ENCODE peak calls at places on chromosome 12, in nine cellular contexts. R is SK-N-SH, J is tibial nerve, N is suprapubic skin, B is transverse colon, D is stomach, F is GM12878, L is HepG2, H is sigmoid colon. K is an unnamed sample. For H3K36me3, the result is how much of the 10 kb centered on the place peaks cover.

GRCh38 chr12:12736759-12737676 is 19.9 kb downstream of the CDKN1B start:
- DNase-seq in L (no peak), D (no peak), H (no peak), N (no peak), B (peak), R (peak), J (no peak), F (peak), K (peak)

GRCh38 chr12:112252184-112252583 is 126.8 kb downstream of the TRAFD1 start:
- DNase-seq in D (peak), L (no peak), B (no peak), H (no peak), J (no peak), R (no peak), N (no peak), F (no peak), K (no peak)

GRCh38 chr12:95881331-95881955 is 22.7 kb downstream of the SNRPF start:
- DNase-seq in N (no peak), J (no peak), R (no peak), L (no peak), F (no peak), H (no peak), B (no peak), D (no peak), K (no peak)

GRCh38 chr12:58393152-58393551 is 451.8 kb downstream of the ATP23 start:
- DNase-seq in L (no peak), D (no peak), N (no peak), H (no peak), F (no peak), R (no peak), B (no peak), J (no peak), K (no peak)

GRCh38 chr12:12018454-12018853 is 52.3 kb upstream of the BCL2L14 start:
- DNase-seq in N (no peak), R (no peak), D (no peak), B (no peak), F (no peak), H (peak), J (no peak), L (no peak), K (no peak)

GRCh38 chr12:49066120-49066519 is 3.7 kb downstream of the RHEBL1 start:
- DNase-seq in D (no peak), B (no peak), R (no peak), F (no peak), N (no peak), H (no peak), L (no peak), J (no peak), K (no peak)

GRCh38 chr12:33967760-33968159 is 54.5 kb upstream of the ALG10 start:
- DNase-seq in H (no peak), J (no peak), L (no peak), F (no peak), R (no peak), N (no peak), D (no peak), B (no peak), K (no peak)

GRCh38 chr12:25982416-25982815 is 23.9 kb downstream of the RASSF8 start:
- DNase-seq in F (no peak), D (no peak), J (no peak), B (no peak), L (no peak), N (no peak), H (no peak), R (no peak), K (no peak)

GRCh38 chr12:75345531-75345930 is 11.1 kb downstream of the GLIPR1L1 start:
- DNase-seq in J (no peak), H (no peak), L (no peak), R (no peak), D (no peak), B (no peak), N (no peak), F (no peak), K (no peak)

GRCh38 chr12:23055004-23055403 is 430.0 kb downstream of the ETNK1 start:
- DNase-seq in F (no peak), B (peak), D (no peak), H (no peak), N (no peak), L (peak), J (no peak), R (no peak), K (no peak)

GRCh38 chr12:50924439-50925341 is 27.7 kb upstream of the HIGD1C start:
- DNase-seq in R (peak), N (peak), J (peak), L (peak), H (peak), B (peak), D (peak), F (peak), K (peak)

GRCh38 chr12:79415754-79416435 is 274.9 kb downstream of the PAWR start:
- DNase-seq in N (no peak), D (peak), L (peak), R (no peak), H (no peak), B (peak), J (no peak), F (no peak), K (no peak)

GRCh38 chr12:47868552-47869031 is 36.2 kb downstream of the VDR start:
- DNase-seq in R (no peak), D (no peak), F (peak), H (no peak), B (peak), L (no peak), J (no peak), N (no peak), K (no peak)

GRCh38 chr12:117857632-117858274 is 111.0 kb downstream of the KSR2 start:
- DNase-seq in H (no peak), J (peak), N (no peak), R (peak), D (peak), B (peak), F (peak), L (peak), K (peak)

GRCh38 chr12:114192549-114192948 is 213.4 kb downstream of the TBX5 start:
- DNase-seq in H (no peak), R (no peak), N (no peak), L (no peak), B (no peak), D (no peak), J (no peak), F (no peak), K (no peak)

GRCh38 chr12:80590085-80590484 is 117.3 kb upstream of the MYF6 start:
- DNase-seq in D (no peak), F (no peak), J (no peak), R (no peak), H (no peak), B (no peak), N (no peak), L (no peak), K (no peak)

GRCh38 chr12:56241424-56242205 is 11.8 kb downstream of the SLC39A5 start:
- DNase-seq in R (no peak), L (no peak), B (no peak), N (no peak), F (no peak), D (no peak), H (no peak), J (no peak), K (no peak)

GRCh38 chr12:95216704-95217376 is 427 bp downstream of the FGD6 start:
- DNase-seq in F (no peak), N (peak), D (no peak), J (no peak), B (no peak), L (peak), H (no peak), R (peak), K (no peak)

GRCh38 chr12:75208851-75209781 is 523 bp downstream of the KCNC2 start:
- DNase-seq in F (no peak), L (no peak), J (no peak), D (no peak), N (no peak), R (peak), B (no peak), H (no peak), K (no peak)

GRCh38 chr12:32483499-32483898 is 84.1 kb downstream of the FGD4 start:
- DNase-seq in F (no peak), N (no peak), B (no peak), H (no peak), D (no peak), R (no peak), L (no peak), J (peak), K (no peak)

GRCh38 chr12:81295286-81295685 is 217.4 kb downstream of the ACSS3 start:
- DNase-seq in N (no peak), R (no peak), D (no peak), B (no peak), J (no peak), H (no peak), L (no peak), F (no peak), K (no peak)

GRCh38 chr12:54021432-54022013 is 6.7 kb upstream of the HOXC6 start:
- DNase-seq in R (no peak), J (no peak), L (no peak), N (no peak), D (no peak), H (no peak), B (no peak), F (no peak), K (no peak)

GRCh38 chr12:116263844-116264243 is 13.6 kb downstream of the MED13L start:
- DNase-seq in D (no peak), N (no peak), J (no peak), F (no peak), R (no peak), L (peak), B (no peak), H (no peak), K (no peak)

GRCh38 chr12:3295648-3296408 is 195.2 kb upstream of the PRMT8 start:
- DNase-seq in L (no peak), H (no peak), D (peak), B (no peak), F (no peak), N (no peak), J (peak), R (no peak), K (no peak)

GRCh38 chr12:107668320-107668719 is 17.3 kb upstream of the PWP1 start:
- DNase-seq in F (no peak), L (no peak), R (no peak), J (no peak), H (no peak), B (no peak), N (no peak), D (no peak), K (no peak)

GRCh38 chr12:82651489-82651888 is 35.2 kb upstream of the TMTC2 start:
- DNase-seq in F (no peak), D (no peak), H (no peak), R (no peak), L (no peak), B (no peak), J (no peak), N (no peak), K (no peak)

GRCh38 chr12:126493366-126494108 is 1428.3 kb downstream of the AACS start:
- DNase-seq in H (no peak), N (no peak), F (no peak), L (no peak), R (peak), B (no peak), J (no peak), D (no peak), K (no peak)

GRCh38 chr12:90854136-90854689 is 100.8 kb downstream of the CCER1 start:
- DNase-seq in H (no peak), L (peak), N (no peak), B (no peak), J (peak), D (no peak), F (no peak), R (peak), K (no peak)

GRCh38 chr12:24505366-24506025 is 443.4 kb downstream of the BCAT1 start:
- DNase-seq in D (no peak), F (no peak), L (no peak), R (no peak), J (no peak), B (no peak), N (no peak), H (no peak), K (no peak)

GRCh38 chr12:89468648-89469326 is 55.8 kb downstream of the GALNT4 start:
- DNase-seq in L (no peak), F (no peak), J (no peak), B (no peak), D (no peak), H (no peak), R (no peak), N (no peak), K (no peak)

GRCh38 chr12:113472191-113473190 is 820 bp upstream of the LHX5 start:
- DNase-seq in H (no peak), D (no peak), B (no peak), F (no peak), J (no peak), L (no peak), N (no peak), R (peak), K (no peak)

GRCh38 chr12:89521348-89522238 is 3.0 kb downstream of the GALNT4 start:
- DNase-seq in B (no peak), J (no peak), R (no peak), H (no peak), D (no peak), N (no peak), L (peak), F (no peak), K (peak)

GRCh38 chr12:95626854-95627253 is 75.6 kb upstream of the USP44 start:
- DNase-seq in F (no peak), N (no peak), L (no peak), H (no peak), B (no peak), R (no peak), J (no peak), D (no peak), K (no peak)

GRCh38 chr12:41795910-41796309 is 348.8 kb downstream of the GXYLT1 start:
- DNase-seq in R (peak), L (no peak), B (no peak), F (no peak), H (no peak), J (no peak), N (no peak), D (no peak), K (no peak)

GRCh38 chr12:101127521-101128219 is 82.4 kb downstream of the SLC5A8 start:
- DNase-seq in L (no peak), J (no peak), N (no peak), F (no peak), D (no peak), B (no peak), H (no peak), R (no peak), K (peak)

GRCh38 chr12:22275847-22276246 is 58.7 kb downstream of the ST8SIA1 start:
- DNase-seq in L (no peak), F (no peak), N (peak), J (peak), D (peak), H (peak), B (peak), R (no peak), K (peak)

GRCh38 chr12:15830538-15830937 is 41.4 kb upstream of the EPS8 start:
- DNase-seq in J (no peak), R (no peak), H (no peak), B (no peak), N (no peak), L (no peak), F (no peak), D (no peak), K (no peak)

GRCh38 chr12:52164624-52165023 is 27.2 kb downstream of the KRT80 start:
- DNase-seq in R (no peak), D (no peak), L (peak), B (no peak), N (no peak), J (no peak), F (no peak), H (no peak), K (no peak)

GRCh38 chr12:63826002-63826585 is 18.4 kb upstream of the SRGAP1 start:
- DNase-seq in H (no peak), B (no peak), L (peak), N (no peak), F (no peak), R (peak), J (peak), D (no peak), K (no peak)
- TF ChIP-seq EP300 in H (no peak), B (no peak), L (no peak), N (no peak), F (no peak), R (no peak), J (no peak), D (no peak), K (no peak)

DNA sequence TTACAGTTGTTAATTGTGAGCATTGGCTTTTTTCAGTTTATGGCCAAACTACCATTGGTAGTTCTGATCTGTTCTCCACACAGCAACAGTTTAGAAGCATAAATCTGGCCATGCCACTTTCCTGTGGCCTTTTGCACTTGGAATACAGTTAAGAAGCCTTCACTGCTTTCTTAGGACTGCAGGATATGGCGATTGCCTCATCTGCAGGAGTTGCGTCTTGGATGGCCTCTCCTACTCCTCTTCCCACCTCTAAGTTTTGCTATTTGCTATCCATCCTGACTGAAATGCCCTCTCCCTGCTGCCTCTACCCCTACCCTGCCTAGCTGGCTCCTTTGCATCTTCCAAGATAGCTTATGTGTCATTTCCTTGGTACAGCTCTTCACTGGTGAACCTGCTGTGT is 12.8 kb upstream of the BMAL2 start:
- DNase-seq in B (no peak), R (no peak), N (no peak), D (no peak), F (no peak), H (no peak), L (no peak), J (no peak), K (no peak)
- H3K36me3 ChIP-seq in B (half or more), R (half or more), N (half or more), D (half or more), F (under half), H (under half), L (under half), J (under half), K (under half)

DNA sequence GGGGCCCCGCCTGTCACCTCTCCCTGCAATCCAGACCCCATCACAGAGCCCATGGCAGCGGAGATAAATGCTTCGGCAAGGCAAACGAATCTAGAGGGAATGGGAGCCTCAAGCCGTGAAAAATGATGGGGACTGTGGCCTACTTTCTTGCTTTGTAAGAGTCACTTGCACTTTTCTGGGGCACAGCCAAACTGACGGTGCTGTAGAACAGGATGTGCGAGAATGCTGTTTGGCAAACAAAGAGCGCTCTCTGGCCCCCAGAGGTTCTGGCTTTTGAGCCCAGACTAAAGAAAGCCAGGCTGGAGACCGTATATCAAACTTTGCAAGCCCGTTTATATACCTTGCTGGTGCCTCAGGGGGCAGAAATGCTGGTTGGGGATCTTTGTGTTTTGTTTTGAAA is 108.7 kb downstream of the CACNA1C start:
- DNase-seq in R (no peak), H (peak), N (peak), B (peak), L (no peak), D (peak), J (peak), F (no peak), K (peak)
- TF ChIP-seq EP300 in R (no peak), H (no peak), N (no peak), B (no peak), L (no peak), D (no peak), J (no peak), F (no peak), K (no peak)

DNA sequence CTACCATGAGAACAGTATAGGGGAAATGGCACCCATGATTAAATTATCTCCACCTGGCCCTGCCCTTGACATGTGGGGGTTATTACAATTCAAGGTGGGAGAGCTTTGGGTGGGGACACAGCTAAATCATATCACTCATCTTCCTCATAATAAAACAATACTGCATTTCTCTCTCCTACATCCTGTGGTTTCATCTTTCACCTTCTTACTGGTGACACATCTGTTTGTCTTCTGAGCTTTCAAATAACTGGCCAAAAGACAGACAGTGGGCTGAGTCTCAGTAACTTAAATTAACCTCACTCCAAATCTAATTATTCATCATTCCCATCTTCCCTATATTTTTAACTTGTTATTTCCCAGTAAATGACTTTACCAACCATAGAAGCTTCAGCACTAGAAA is 729.7 kb upstream of the USP15 start:
- DNase-seq in R (no peak), H (no peak), L (no peak), J (no peak), B (no peak), N (no peak), D (no peak), F (no peak), K (no peak)
- H3K36me3 ChIP-seq in R (under half), H (under half), L (under half), J (under half), B (under half), N (under half), D (under half), F (under half), K (under half)

GRCh38 chr12:9732966-9733461 is at the start of gene CLECL1:
- DNase-seq in H (no peak), L (no peak), B (no peak), N (no peak), J (no peak), F (no peak), D (no peak), R (no peak), K (no peak)
- TF ChIP-seq EP300 in H (no peak), L (no peak), B (no peak), N (no peak), J (no peak), F (peak), D (no peak), R (no peak), K (no peak)

DNA sequence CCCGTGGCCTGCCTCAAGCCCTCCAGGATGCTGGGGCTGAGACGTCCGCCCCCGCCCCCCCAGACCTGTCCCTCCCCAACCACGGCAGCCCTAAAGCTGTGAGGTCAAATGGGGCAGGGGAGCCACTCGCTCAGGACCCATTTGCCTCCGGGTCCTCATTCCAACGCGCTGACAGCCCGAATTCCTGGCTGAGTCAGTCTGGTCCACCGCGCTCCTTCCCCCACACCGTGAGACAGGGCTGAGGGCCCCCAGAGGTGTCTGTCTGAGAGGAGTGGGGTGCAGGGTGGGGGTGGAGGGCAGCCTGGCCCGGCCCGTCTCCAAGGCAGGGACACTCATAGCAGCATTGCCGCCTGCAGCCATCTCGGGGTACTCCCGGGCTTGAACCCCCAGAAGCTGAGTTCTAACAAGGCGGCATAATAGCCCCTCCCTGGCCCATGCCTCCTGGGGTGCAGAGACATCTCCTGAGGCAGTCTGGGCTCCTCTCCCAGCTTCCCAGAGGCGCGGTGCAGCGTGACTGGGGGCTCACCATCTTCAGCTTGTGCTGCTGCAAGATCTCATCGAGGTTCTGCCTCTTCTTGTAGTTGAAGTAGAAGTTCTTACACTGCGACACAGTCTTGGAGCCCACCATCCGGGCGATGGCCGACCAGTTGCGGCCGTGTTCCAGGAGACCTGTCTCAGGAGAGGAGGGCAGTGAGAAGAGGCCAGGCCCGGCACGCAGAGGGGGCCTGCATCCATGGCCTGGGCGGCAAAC is 90.5 kb downstream of the RFLNA start:
- DNase-seq in D (no peak), R (no peak), L (no peak), J (no peak), N (no peak), B (no peak), H (no peak), F (no peak), K (peak)
- H3K36me3 ChIP-seq in D (under half), R (under half), L (under half), J (under half), N (under half), B (under half), H (under half), F (under half), K (under half)

K was measured in upper lobe of left lung.